ENCODE peak calls at places on chromosomes 4 and X, in five cellular contexts. E, F, B, V and Y are unnamed samples.

GRCh38 chr4:150078041-150078995 is at the start of gene DCLK2:
- DNase-seq in E (peak; percentile 87), V (peak; percentile 44), B (peak; percentile 57), F (peak; percentile 21), Y (peak; percentile 32)

GRCh38 chr4:60013458-60013857 is 1186.7 kb upstream of the ADGRL3 start:
- DNase-seq in F (no peak), B (no peak), E (no peak), V (no peak), Y (no peak)

GRCh38 chr4:102466298-102466697 is 34.9 kb upstream of the NFKB1 start:
- DNase-seq in V (no peak), B (no peak), F (no peak), E (peak; percentile 53), Y (no peak)

GRCh38 chr4:24219171-24219570 is 329.3 kb upstream of the PPARGC1A start:
- DNase-seq in B (no peak), E (no peak), F (peak; percentile 70), V (no peak), Y (no peak)

GRCh38 chr4:2604614-2605013 is 68.2 kb downstream of the FAM193A start:
- DNase-seq in F (no peak), V (no peak), B (no peak), E (no peak), Y (no peak)

GRCh38 chr4:2006367-2006766 is 2.4 kb downstream of the NELFA start:
- DNase-seq in V (no peak), E (no peak), B (no peak), F (no peak), Y (no peak)

GRCh38 chr4:79652232-79652631 is 244.2 kb upstream of the GK2 start:
- DNase-seq in V (no peak), B (peak; percentile 49), F (no peak), E (no peak), Y (peak; percentile 22)

GRCh38 chr4:173332963-173333657 is 1.0 kb downstream of the HMGB2 start:
- DNase-seq in F (peak; percentile 44), E (peak; percentile 16), V (peak; percentile 25), B (no peak), Y (peak; percentile 32)

GRCh38 chr4:62953752-62954151 is 1455.5 kb downstream of the TECRL start:
- DNase-seq in V (no peak), F (no peak), E (no peak), B (no peak), Y (no peak)

GRCh38 chr4:88802585-88803285 is 105.1 kb upstream of the NAP1L5 start:
- DNase-seq in F (no peak), E (peak; percentile 42), V (no peak), B (no peak), Y (no peak)

GRCh38 chrX:153539171-153539978 is 21.9 kb downstream of the ATP2B3 start:
- DNase-seq in B (peak; percentile 47), V (peak; percentile 44), F (peak; percentile 43), E (peak; percentile 58), Y (peak; percentile 61)